ENCODE peak calls at places on chromosomes 4 and X, in eight cellular contexts. H is mammary epithelial cell; A is colonic mucosa; T is mucosa of descending colon; C is ovary; I is effector memory CD4-positive, alpha-beta T cell; K is cardiac muscle cell; N is left ventricle myocardium inferior. Z is an unnamed sample. For H3K4me1, the result is how much of the 10 kb centered on the place peaks cover.

GRCh38 chrX:23434356-23434884 is 99.8 kb downstream of the PTCHD1 start:
- DNase-seq in A (peak), T (peak), C (peak), N (peak), I (no peak), K (no peak), H (peak), Z (peak)

GRCh38 chrX:65601530-65602281 is 65.7 kb upstream of the MSN start:
- DNase-seq in N (peak), T (peak), C (peak), K (no peak), H (peak), I (peak), A (peak), Z (peak)

GRCh38 chrX:65933085-65933589 is 106.7 kb downstream of the VSIG4 start:
- DNase-seq in C (no peak), A (no peak), H (peak), I (no peak), N (no peak), T (no peak), K (no peak), Z (no peak)

GRCh38 chrX:10470009-10470408 is 150.4 kb downstream of the MID1 start:
- DNase-seq in H (no peak), A (no peak), C (no peak), N (no peak), T (no peak), K (no peak), I (no peak), Z (no peak)

GRCh38 chrX:76126851-76127250 is 46.0 kb upstream of the PBDC1 start:
- DNase-seq in C (no peak), I (no peak), K (no peak), T (no peak), H (no peak), A (no peak), N (no peak), Z (no peak)

GRCh38 chr4:8032381-8032780 is 92.7 kb upstream of the AFAP1 start:
- DNase-seq in K (no peak), A (no peak), C (no peak), T (no peak), N (no peak), H (no peak), I (no peak), Z (no peak)

GRCh38 chr4:26573389-26573794 is 10.5 kb upstream of the TBC1D19 start:
- DNase-seq in N (no peak), T (no peak), I (no peak), A (no peak), K (no peak), C (no peak), H (no peak), Z (no peak)

GRCh38 chrX:40623665-40624064 is 437 bp downstream of the MPC1L start:
- DNase-seq in I (no peak), K (no peak), N (no peak), C (no peak), H (no peak), A (no peak), T (no peak), Z (no peak)

GRCh38 chrX:108736509-108737479 is at the start of gene IRS4:
- DNase-seq in C (peak), I (no peak), N (no peak), K (peak), T (no peak), A (no peak), H (peak), Z (no peak)

GRCh38 chrX:128622296-128622695 is 570.1 kb upstream of the ACTRT1 start:
- DNase-seq in T (no peak), I (no peak), N (no peak), K (no peak), C (no peak), H (no peak), A (no peak), Z (no peak)

GRCh38 chr4:79526970-79527565 is 119.0 kb upstream of the GK2 start:
- DNase-seq in A (no peak), I (no peak), H (peak), K (no peak), T (no peak), N (no peak), C (no peak), Z (no peak)

GRCh38 chr4:80062527-80062926 is 10.5 kb downstream of the ANTXR2 start:
- DNase-seq in C (no peak), K (no peak), H (no peak), I (no peak), T (no peak), N (no peak), A (no peak), Z (no peak)

GRCh38 chrX:84133023-84133422 is 55.0 kb downstream of the RPS6KA6 start:
- DNase-seq in N (no peak), C (no peak), T (no peak), H (no peak), I (no peak), K (no peak), A (no peak), Z (no peak)

GRCh38 chrX:40933132-40934078 is 151.8 kb upstream of the USP9X start:
- DNase-seq in K (peak), C (no peak), N (no peak), I (no peak), H (no peak), A (no peak), T (no peak), Z (peak)

GRCh38 chr4:72582853-72583252 is 13.8 kb upstream of the ADAMTS3 start:
- DNase-seq in T (no peak), C (no peak), K (no peak), N (no peak), H (no peak), A (no peak), I (no peak), Z (no peak)

GRCh38 chr4:185837415-185838103 is 25.6 kb upstream of the SORBS2 start:
- DNase-seq in H (no peak), C (no peak), A (no peak), T (no peak), N (no peak), I (no peak), K (no peak), Z (no peak)

GRCh38 chr4:89125901-89126435 is 14.6 kb downstream of the TIGD2 start:
- DNase-seq in I (no peak), K (no peak), A (no peak), C (no peak), N (no peak), H (no peak), T (no peak), Z (no peak)

GRCh38 chr4:89119836-89120235 is 8.5 kb downstream of the TIGD2 start:
- DNase-seq in I (no peak), C (no peak), H (no peak), K (no peak), T (no peak), N (no peak), A (no peak), Z (no peak)

GRCh38 chr4:89119166-89119565 is 7.8 kb downstream of the TIGD2 start:
- DNase-seq in A (no peak), K (no peak), T (no peak), N (no peak), H (no peak), I (no peak), C (no peak), Z (no peak)

GRCh38 chr4:89121711-89122387 is 10.5 kb downstream of the TIGD2 start:
- DNase-seq in H (no peak), C (no peak), T (no peak), I (no peak), K (no peak), N (no peak), A (no peak), Z (no peak)

DNA sequence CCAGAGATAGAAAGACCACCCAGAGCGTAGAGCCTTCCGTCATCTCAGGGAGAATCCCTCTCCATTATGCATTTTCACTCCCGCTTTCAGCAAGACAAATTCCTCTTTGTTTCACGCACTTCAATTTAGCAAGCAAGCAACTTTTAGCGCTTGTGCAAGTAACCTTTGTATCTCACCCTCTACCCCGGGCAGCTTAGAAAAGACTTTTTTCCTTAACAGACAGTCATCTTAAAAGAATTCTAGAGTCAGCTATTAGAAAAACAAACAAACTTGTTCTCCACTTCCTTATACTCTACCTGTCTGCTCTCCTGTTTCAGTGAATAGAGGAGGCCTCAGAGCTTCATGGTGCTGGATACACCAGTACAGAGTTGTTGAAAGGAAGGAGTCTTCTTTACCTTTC is 12.1 kb downstream of the TIGD2 start:
- DNase-seq in I (no peak), T (no peak), N (no peak), H (peak), A (no peak), K (no peak), C (no peak), Z (peak)
- H3K4me1 ChIP-seq in I (under half), T (under half), N (under half), H (under half), A (under half), K (under half), C (under half), Z (under half)

GRCh38 chr4:796206-796605 is 29.7 kb downstream of the CPLX1 start:
- DNase-seq in C (no peak), A (no peak), N (no peak), H (no peak), T (no peak), K (no peak), I (no peak), Z (no peak)

GRCh38 chr4:795726-796119 is 30.2 kb downstream of the CPLX1 start:
- DNase-seq in N (no peak), A (no peak), I (no peak), K (no peak), C (no peak), H (no peak), T (no peak), Z (no peak)

GRCh38 chr4:793109-793861 is 32.6 kb downstream of the CPLX1 start:
- DNase-seq in N (no peak), H (no peak), I (no peak), A (no peak), K (no peak), C (no peak), T (no peak), Z (no peak)

GRCh38 chr4:793941-794621 is 31.8 kb downstream of the CPLX1 start:
- DNase-seq in A (no peak), N (no peak), I (no peak), K (no peak), C (no peak), T (no peak), H (no peak), Z (no peak)

DNA sequence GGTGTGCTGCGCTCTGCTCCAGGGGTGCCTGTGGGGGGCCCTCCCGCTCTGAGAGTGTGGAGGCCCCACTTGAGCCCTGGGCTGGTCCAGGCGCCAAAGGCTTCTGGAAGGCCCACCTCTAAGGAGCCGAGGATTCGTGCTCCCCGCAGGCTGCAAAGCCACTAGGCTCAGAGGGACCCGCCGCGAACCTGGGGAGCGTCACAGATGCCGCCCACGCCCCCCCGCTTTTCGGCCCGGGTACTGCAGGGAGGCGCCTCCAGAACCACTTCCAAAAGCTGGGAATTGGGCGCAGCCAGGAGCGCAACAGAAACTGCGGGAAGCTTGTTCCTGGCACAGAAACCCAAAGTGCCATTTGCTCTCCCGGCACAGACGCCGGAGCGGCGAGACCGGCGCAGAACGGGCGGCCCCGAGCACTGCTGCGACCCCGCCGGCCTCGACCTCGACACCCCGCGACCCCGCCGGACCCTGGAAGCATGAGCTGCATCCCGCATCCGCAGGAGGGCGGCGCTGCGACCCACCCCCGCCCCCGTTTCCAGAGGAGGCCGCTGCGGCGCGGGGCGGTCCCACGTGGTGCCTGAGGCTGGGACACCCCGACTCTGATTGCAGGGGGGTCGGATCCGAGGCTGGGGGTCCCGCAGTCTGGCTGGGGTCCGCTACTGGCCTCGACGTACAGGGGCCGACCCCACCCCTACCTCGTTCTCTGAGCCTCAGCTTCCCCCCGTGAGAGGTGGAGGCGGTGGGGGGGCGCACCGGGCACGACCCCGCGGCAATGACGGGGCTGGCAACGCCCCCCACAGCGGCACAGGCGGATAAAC is 30.8 kb downstream of the CPLX1 start:
- DNase-seq in H (no peak), T (no peak), A (no peak), C (no peak), N (no peak), K (no peak), I (no peak), Z (no peak)
- H3K4me1 ChIP-seq in H (under half), T (under half), A (under half), C (under half), N (under half), K (under half), I (under half), Z (under half)

GRCh38 chr4:143403551-143403816 is 66.8 kb downstream of the GAB1 start:
- DNase-seq in H (no peak), C (no peak), N (no peak), K (no peak), I (no peak), T (no peak), A (no peak), Z (peak)
- H3K4me1 ChIP-seq in H (under half), C (under half), N (half or more), K (under half), I (under half), T (under half), A (under half), Z (under half)

GRCh38 chr4:147788791-147789190 is 56.9 kb downstream of the ARHGAP10 start:
- DNase-seq in H (no peak), K (no peak), C (no peak), I (no peak), T (no peak), A (no peak), N (no peak), Z (no peak)
- H3K4me1 ChIP-seq in H (under half), K (under half), C (under half), I (under half), T (under half), A (under half), N (half or more), Z (under half)

GRCh38 chr4:156958276-156959074 is 13.1 kb downstream of the PDGFC start:
- DNase-seq in N (no peak), C (no peak), H (no peak), A (no peak), K (no peak), I (no peak), T (no peak), Z (no peak)

GRCh38 chr4:156956947-156957346 is 14.7 kb downstream of the PDGFC start:
- DNase-seq in N (no peak), T (no peak), C (no peak), K (no peak), I (no peak), H (no peak), A (no peak), Z (no peak)

GRCh38 chr4:156957558-156957957 is 14.0 kb downstream of the PDGFC start:
- DNase-seq in T (no peak), I (no peak), K (no peak), N (no peak), C (no peak), H (no peak), A (no peak), Z (no peak)

GRCh38 chr4:156954598-156954997 is 17.0 kb downstream of the PDGFC start:
- DNase-seq in I (no peak), A (no peak), T (no peak), N (no peak), H (no peak), C (no peak), K (no peak), Z (no peak)

GRCh38 chr4:156956359-156956758 is 15.2 kb downstream of the PDGFC start:
- DNase-seq in H (no peak), T (no peak), K (no peak), I (no peak), A (no peak), N (no peak), C (no peak), Z (no peak)
- H3K4me1 ChIP-seq in H (under half), T (under half), K (under half), I (under half), A (under half), N (under half), C (under half), Z (under half)

GRCh38 chr4:168634276-168634802 is 137.5 kb downstream of the PALLD start:
- DNase-seq in N (no peak), A (no peak), H (peak), C (peak), K (no peak), T (no peak), I (no peak), Z (no peak)
- H3K4me1 ChIP-seq in N (half or more), A (under half), H (half or more), C (under half), K (under half), T (under half), I (under half), Z (under half)

DNA sequence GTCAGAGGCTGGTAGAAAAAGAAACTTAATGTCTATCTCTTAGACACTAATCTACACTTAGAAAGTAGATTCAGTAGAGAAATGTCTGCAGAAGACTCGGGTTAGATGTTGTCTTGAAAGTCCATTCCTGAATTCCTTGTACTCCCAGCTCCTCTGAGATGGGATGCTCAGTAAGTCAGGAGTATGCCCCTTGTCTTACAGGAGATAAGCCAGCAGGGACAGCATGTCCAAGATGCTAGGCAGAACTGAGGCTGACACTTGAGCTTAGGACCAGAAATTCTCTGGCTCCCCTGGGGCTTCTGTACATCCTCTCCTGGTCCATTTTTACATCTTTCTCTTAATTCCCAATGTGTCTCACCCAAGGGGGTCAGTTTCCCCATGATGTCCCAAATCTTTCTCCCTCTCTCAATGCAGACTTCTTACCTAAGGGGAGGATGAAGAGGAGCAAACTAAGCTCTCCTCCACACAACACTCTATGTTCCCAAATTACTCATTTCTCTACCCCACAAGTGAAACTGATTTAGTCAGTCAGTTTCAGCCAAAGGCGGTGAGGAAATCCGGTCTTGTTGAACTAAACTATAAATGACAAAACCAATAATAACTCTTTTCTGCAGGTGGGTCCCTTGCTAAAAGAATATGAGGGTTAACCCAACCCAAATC is 558.2 kb upstream of the DIPK2B start:
- DNase-seq in I (no peak), C (no peak), N (no peak), K (no peak), T (no peak), H (peak), A (no peak), Z (peak)
- H3K4me1 ChIP-seq in I (under half), C (under half), N (under half), K (under half), T (under half), H (half or more), A (under half), Z (under half)

GRCh38 chr4:132540268-132540667 is 608.8 kb upstream of the PCDH10 start:
- DNase-seq in N (no peak), I (no peak), K (peak), H (no peak), A (no peak), T (no peak), C (no peak), Z (no peak)
- H3K4me1 ChIP-seq in N (under half), I (under half), K (under half), H (under half), A (under half), T (under half), C (under half), Z (under half)

DNA sequence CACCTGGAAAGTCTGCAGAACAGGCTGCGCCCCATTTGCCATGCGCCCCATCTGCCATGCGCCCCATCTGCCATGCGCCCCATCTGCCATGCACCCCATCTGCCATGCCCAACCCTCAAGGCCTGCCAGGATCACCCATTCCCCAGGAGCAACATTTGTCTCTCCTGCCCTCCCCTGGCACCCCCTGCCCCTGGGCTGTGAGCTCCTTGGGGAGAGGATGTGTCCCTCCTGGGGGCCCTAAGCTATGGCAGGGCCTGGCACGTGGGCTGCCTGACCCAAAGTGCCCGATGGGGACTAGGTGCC is 82.6 kb downstream of the FAM53A start:
- DNase-seq in I (no peak), T (peak), H (no peak), N (no peak), K (no peak), C (no peak), A (no peak), Z (no peak)
- H3K4me1 ChIP-seq in I (under half), T (under half), H (under half), N (under half), K (under half), C (under half), A (under half), Z (under half)